ENCODE peak calls at places on chromosome 11, in seven cellular contexts. One of them, this sample, is unnamed.
A peak's percentile ranks its signal among the peaks of the same experiment; 100 is the strongest.

GRCh38 chr11:126303623-126304456 is at the start of gene DCPS:
- DNase-seq in activated T-helper 1 cell treated with anti-CD3 and anti-CD28 coated beads, Interleukin-12 subunit alpha, Interleukin-12 subunit beta, Interleukin-2, Interleukin-4 antibody, amounts not matched to agents 30 ng/mL and 10 ng/mL and 1 ng/mL, durations not matched to agents 14 hours and 24 hours and 36 hours: peak; percentile 88
- DNase-seq in HTR-8/SVneo: peak; percentile 88
- DNase-seq in left lung: peak; percentile 99
- DNase-seq in RWPE2: peak; percentile 86
- DNase-seq in HT1080: peak; percentile 92
- DNase-seq in stimulated activated CD4-positive, alpha-beta T cell treated with anti-CD3 and anti-CD28 coated beads, Interleukin-2, amount 100 ng/mL, for 48 hours: peak; percentile 79
- DNase-seq in this sample: peak; percentile 84

GRCh38 chr11:59754859-59755700 is at the start of gene STX3:
- DNase-seq in activated T-helper 1 cell treated with anti-CD3 and anti-CD28 coated beads, Interleukin-12 subunit alpha, Interleukin-12 subunit beta, Interleukin-2, Interleukin-4 antibody, amounts not matched to agents 30 ng/mL and 10 ng/mL and 1 ng/mL, durations not matched to agents 14 hours and 24 hours and 36 hours: peak; percentile 66
- DNase-seq in HTR-8/SVneo: peak; percentile 79
- DNase-seq in left lung: peak; percentile 96
- DNase-seq in RWPE2: peak; percentile 73
- DNase-seq in HT1080: peak; percentile 86
- DNase-seq in stimulated activated CD4-positive, alpha-beta T cell treated with anti-CD3 and anti-CD28 coated beads, Interleukin-2, amount 100 ng/mL, for 48 hours: peak; percentile 48
- DNase-seq in this sample: peak; percentile 55

GRCh38 chr11:106389096-106389495 is 311.6 kb downstream of the AASDHPPT start:
- DNase-seq in activated T-helper 1 cell treated with anti-CD3 and anti-CD28 coated beads, Interleukin-12 subunit alpha, Interleukin-12 subunit beta, Interleukin-2, Interleukin-4 antibody, amounts not matched to agents 30 ng/mL and 10 ng/mL and 1 ng/mL, durations not matched to agents 14 hours and 24 hours and 36 hours: no peak
- DNase-seq in HTR-8/SVneo: no peak
- DNase-seq in left lung: no peak
- DNase-seq in RWPE2: no peak
- DNase-seq in HT1080: peak; percentile 73
- DNase-seq in stimulated activated CD4-positive, alpha-beta T cell treated with anti-CD3 and anti-CD28 coated beads, Interleukin-2, amount 100 ng/mL, for 48 hours: no peak
- DNase-seq in this sample: no peak

GRCh38 chr11:36149538-36150242 is 139.5 kb downstream of the COMMD9 start:
- DNase-seq in activated T-helper 1 cell treated with anti-CD3 and anti-CD28 coated beads, Interleukin-12 subunit alpha, Interleukin-12 subunit beta, Interleukin-2, Interleukin-4 antibody, amounts not matched to agents 30 ng/mL and 10 ng/mL and 1 ng/mL, durations not matched to agents 14 hours and 24 hours and 36 hours: peak; percentile 14
- DNase-seq in HTR-8/SVneo: peak; percentile 96
- DNase-seq in left lung: peak; percentile 68
- DNase-seq in RWPE2: peak; percentile 96
- DNase-seq in HT1080: peak; percentile 100
- DNase-seq in stimulated activated CD4-positive, alpha-beta T cell treated with anti-CD3 and anti-CD28 coated beads, Interleukin-2, amount 100 ng/mL, for 48 hours: peak; percentile 22
- DNase-seq in this sample: peak; percentile 71

GRCh38 chr11:293852-294661 is 5.1 kb downstream of the PGGHG start:
- DNase-seq in activated T-helper 1 cell treated with anti-CD3 and anti-CD28 coated beads, Interleukin-12 subunit alpha, Interleukin-12 subunit beta, Interleukin-2, Interleukin-4 antibody, amounts not matched to agents 30 ng/mL and 10 ng/mL and 1 ng/mL, durations not matched to agents 14 hours and 24 hours and 36 hours: no peak
- DNase-seq in HTR-8/SVneo: no peak
- DNase-seq in left lung: peak; percentile 66
- DNase-seq in RWPE2: peak; percentile 62
- DNase-seq in HT1080: no peak
- DNase-seq in stimulated activated CD4-positive, alpha-beta T cell treated with anti-CD3 and anti-CD28 coated beads, Interleukin-2, amount 100 ng/mL, for 48 hours: no peak
- DNase-seq in this sample: no peak

GRCh38 chr11:114134870-114135269 is 75.4 kb downstream of the ZBTB16 start:
- DNase-seq in activated T-helper 1 cell treated with anti-CD3 and anti-CD28 coated beads, Interleukin-12 subunit alpha, Interleukin-12 subunit beta, Interleukin-2, Interleukin-4 antibody, amounts not matched to agents 30 ng/mL and 10 ng/mL and 1 ng/mL, durations not matched to agents 14 hours and 24 hours and 36 hours: no peak
- DNase-seq in HTR-8/SVneo: no peak
- DNase-seq in left lung: no peak
- DNase-seq in RWPE2: no peak
- DNase-seq in HT1080: no peak
- DNase-seq in stimulated activated CD4-positive, alpha-beta T cell treated with anti-CD3 and anti-CD28 coated beads, Interleukin-2, amount 100 ng/mL, for 48 hours: no peak
- DNase-seq in this sample: no peak

GRCh38 chr11:94457118-94458029 is 36.3 kb downstream of the MRE11 start:
- DNase-seq in activated T-helper 1 cell treated with anti-CD3 and anti-CD28 coated beads, Interleukin-12 subunit alpha, Interleukin-12 subunit beta, Interleukin-2, Interleukin-4 antibody, amounts not matched to agents 30 ng/mL and 10 ng/mL and 1 ng/mL, durations not matched to agents 14 hours and 24 hours and 36 hours: no peak
- DNase-seq in HTR-8/SVneo: no peak
- DNase-seq in left lung: no peak
- DNase-seq in RWPE2: no peak
- DNase-seq in HT1080: peak; percentile 6
- DNase-seq in stimulated activated CD4-positive, alpha-beta T cell treated with anti-CD3 and anti-CD28 coated beads, Interleukin-2, amount 100 ng/mL, for 48 hours: no peak
- DNase-seq in this sample: no peak

GRCh38 chr11:60367009-60367408 is 11.3 kb upstream of the MS4A7 start:
- DNase-seq in activated T-helper 1 cell treated with anti-CD3 and anti-CD28 coated beads, Interleukin-12 subunit alpha, Interleukin-12 subunit beta, Interleukin-2, Interleukin-4 antibody, amounts not matched to agents 30 ng/mL and 10 ng/mL and 1 ng/mL, durations not matched to agents 14 hours and 24 hours and 36 hours: no peak
- DNase-seq in HTR-8/SVneo: no peak
- DNase-seq in left lung: no peak
- DNase-seq in RWPE2: no peak
- DNase-seq in HT1080: no peak
- DNase-seq in stimulated activated CD4-positive, alpha-beta T cell treated with anti-CD3 and anti-CD28 coated beads, Interleukin-2, amount 100 ng/mL, for 48 hours: no peak
- DNase-seq in this sample: no peak

GRCh38 chr11:25816411-25816810 is 515.5 kb upstream of the ANO3 start:
- DNase-seq in activated T-helper 1 cell treated with anti-CD3 and anti-CD28 coated beads, Interleukin-12 subunit alpha, Interleukin-12 subunit beta, Interleukin-2, Interleukin-4 antibody, amounts not matched to agents 30 ng/mL and 10 ng/mL and 1 ng/mL, durations not matched to agents 14 hours and 24 hours and 36 hours: no peak
- DNase-seq in HTR-8/SVneo: no peak
- DNase-seq in left lung: no peak
- DNase-seq in RWPE2: no peak
- DNase-seq in HT1080: no peak
- DNase-seq in stimulated activated CD4-positive, alpha-beta T cell treated with anti-CD3 and anti-CD28 coated beads, Interleukin-2, amount 100 ng/mL, for 48 hours: no peak
- DNase-seq in this sample: no peak

GRCh38 chr11:119522609-119523008 is 99.6 kb upstream of the THY1 start:
- DNase-seq in activated T-helper 1 cell treated with anti-CD3 and anti-CD28 coated beads, Interleukin-12 subunit alpha, Interleukin-12 subunit beta, Interleukin-2, Interleukin-4 antibody, amounts not matched to agents 30 ng/mL and 10 ng/mL and 1 ng/mL, durations not matched to agents 14 hours and 24 hours and 36 hours: no peak
- DNase-seq in HTR-8/SVneo: no peak
- DNase-seq in left lung: no peak
- DNase-seq in RWPE2: no peak
- DNase-seq in HT1080: no peak
- DNase-seq in stimulated activated CD4-positive, alpha-beta T cell treated with anti-CD3 and anti-CD28 coated beads, Interleukin-2, amount 100 ng/mL, for 48 hours: no peak
- DNase-seq in this sample: no peak

GRCh38 chr11:86874314-86875056 is 74.1 kb downstream of the PRSS23 start:
- DNase-seq in activated T-helper 1 cell treated with anti-CD3 and anti-CD28 coated beads, Interleukin-12 subunit alpha, Interleukin-12 subunit beta, Interleukin-2, Interleukin-4 antibody, amounts not matched to agents 30 ng/mL and 10 ng/mL and 1 ng/mL, durations not matched to agents 14 hours and 24 hours and 36 hours: no peak
- DNase-seq in HTR-8/SVneo: no peak
- DNase-seq in left lung: no peak
- DNase-seq in RWPE2: no peak
- DNase-seq in HT1080: peak; percentile 20
- DNase-seq in stimulated activated CD4-positive, alpha-beta T cell treated with anti-CD3 and anti-CD28 coated beads, Interleukin-2, amount 100 ng/mL, for 48 hours: no peak
- DNase-seq in this sample: no peak

GRCh38 chr11:115724709-115725108 is 220.5 kb upstream of the CADM1 start:
- DNase-seq in activated T-helper 1 cell treated with anti-CD3 and anti-CD28 coated beads, Interleukin-12 subunit alpha, Interleukin-12 subunit beta, Interleukin-2, Interleukin-4 antibody, amounts not matched to agents 30 ng/mL and 10 ng/mL and 1 ng/mL, durations not matched to agents 14 hours and 24 hours and 36 hours: no peak
- DNase-seq in HTR-8/SVneo: no peak
- DNase-seq in left lung: no peak
- DNase-seq in RWPE2: no peak
- DNase-seq in HT1080: no peak
- DNase-seq in stimulated activated CD4-positive, alpha-beta T cell treated with anti-CD3 and anti-CD28 coated beads, Interleukin-2, amount 100 ng/mL, for 48 hours: no peak
- DNase-seq in this sample: no peak

GRCh38 chr11:78606667-78607066 is 32.0 kb upstream of the NARS2 start:
- DNase-seq in activated T-helper 1 cell treated with anti-CD3 and anti-CD28 coated beads, Interleukin-12 subunit alpha, Interleukin-12 subunit beta, Interleukin-2, Interleukin-4 antibody, amounts not matched to agents 30 ng/mL and 10 ng/mL and 1 ng/mL, durations not matched to agents 14 hours and 24 hours and 36 hours: no peak
- DNase-seq in HTR-8/SVneo: no peak
- DNase-seq in left lung: no peak
- DNase-seq in RWPE2: no peak
- DNase-seq in HT1080: no peak
- DNase-seq in stimulated activated CD4-positive, alpha-beta T cell treated with anti-CD3 and anti-CD28 coated beads, Interleukin-2, amount 100 ng/mL, for 48 hours: no peak
- DNase-seq in this sample: no peak

GRCh38 chr11:115660072-115660805 is 156.0 kb upstream of the CADM1 start:
- DNase-seq in activated T-helper 1 cell treated with anti-CD3 and anti-CD28 coated beads, Interleukin-12 subunit alpha, Interleukin-12 subunit beta, Interleukin-2, Interleukin-4 antibody, amounts not matched to agents 30 ng/mL and 10 ng/mL and 1 ng/mL, durations not matched to agents 14 hours and 24 hours and 36 hours: no peak
- DNase-seq in HTR-8/SVneo: no peak
- DNase-seq in left lung: no peak
- DNase-seq in RWPE2: no peak
- DNase-seq in HT1080: no peak
- DNase-seq in stimulated activated CD4-positive, alpha-beta T cell treated with anti-CD3 and anti-CD28 coated beads, Interleukin-2, amount 100 ng/mL, for 48 hours: no peak
- DNase-seq in this sample: no peak

GRCh38 chr11:3380706-3381570 is 2.0 kb upstream of the ZNF195 start:
- DNase-seq in activated T-helper 1 cell treated with anti-CD3 and anti-CD28 coated beads, Interleukin-12 subunit alpha, Interleukin-12 subunit beta, Interleukin-2, Interleukin-4 antibody, amounts not matched to agents 30 ng/mL and 10 ng/mL and 1 ng/mL, durations not matched to agents 14 hours and 24 hours and 36 hours: no peak
- DNase-seq in HTR-8/SVneo: no peak
- DNase-seq in left lung: no peak
- DNase-seq in RWPE2: no peak
- DNase-seq in HT1080: no peak
- DNase-seq in stimulated activated CD4-positive, alpha-beta T cell treated with anti-CD3 and anti-CD28 coated beads, Interleukin-2, amount 100 ng/mL, for 48 hours: no peak
- DNase-seq in this sample: no peak

GRCh38 chr11:59705281-59705680 is 8.4 kb downstream of the OR10V1 start:
- DNase-seq in activated T-helper 1 cell treated with anti-CD3 and anti-CD28 coated beads, Interleukin-12 subunit alpha, Interleukin-12 subunit beta, Interleukin-2, Interleukin-4 antibody, amounts not matched to agents 30 ng/mL and 10 ng/mL and 1 ng/mL, durations not matched to agents 14 hours and 24 hours and 36 hours: no peak
- DNase-seq in HTR-8/SVneo: no peak
- DNase-seq in left lung: no peak
- DNase-seq in RWPE2: no peak
- DNase-seq in HT1080: no peak
- DNase-seq in stimulated activated CD4-positive, alpha-beta T cell treated with anti-CD3 and anti-CD28 coated beads, Interleukin-2, amount 100 ng/mL, for 48 hours: no peak
- DNase-seq in this sample: no peak

GRCh38 chr11:102345923-102346322 is 1.1 kb upstream of the BIRC2 start:
- DNase-seq in activated T-helper 1 cell treated with anti-CD3 and anti-CD28 coated beads, Interleukin-12 subunit alpha, Interleukin-12 subunit beta, Interleukin-2, Interleukin-4 antibody, amounts not matched to agents 30 ng/mL and 10 ng/mL and 1 ng/mL, durations not matched to agents 14 hours and 24 hours and 36 hours: no peak
- DNase-seq in HTR-8/SVneo: peak; percentile 56
- DNase-seq in left lung: no peak
- DNase-seq in RWPE2: no peak
- DNase-seq in HT1080: peak; percentile 93
- DNase-seq in stimulated activated CD4-positive, alpha-beta T cell treated with anti-CD3 and anti-CD28 coated beads, Interleukin-2, amount 100 ng/mL, for 48 hours: no peak
- DNase-seq in this sample: no peak

GRCh38 chr11:2298131-2298794 is 3.5 kb downstream of the C11orf21 start:
- DNase-seq in activated T-helper 1 cell treated with anti-CD3 and anti-CD28 coated beads, Interleukin-12 subunit alpha, Interleukin-12 subunit beta, Interleukin-2, Interleukin-4 antibody, amounts not matched to agents 30 ng/mL and 10 ng/mL and 1 ng/mL, durations not matched to agents 14 hours and 24 hours and 36 hours: no peak
- DNase-seq in HTR-8/SVneo: no peak
- DNase-seq in left lung: peak; percentile 75
- DNase-seq in RWPE2: no peak
- DNase-seq in HT1080: no peak
- DNase-seq in stimulated activated CD4-positive, alpha-beta T cell treated with anti-CD3 and anti-CD28 coated beads, Interleukin-2, amount 100 ng/mL, for 48 hours: no peak
- DNase-seq in this sample: no peak

GRCh38 chr11:68213135-68213515 is at the start of gene KMT5B:
- DNase-seq in activated T-helper 1 cell treated with anti-CD3 and anti-CD28 coated beads, Interleukin-12 subunit alpha, Interleukin-12 subunit beta, Interleukin-2, Interleukin-4 antibody, amounts not matched to agents 30 ng/mL and 10 ng/mL and 1 ng/mL, durations not matched to agents 14 hours and 24 hours and 36 hours: no peak
- DNase-seq in HTR-8/SVneo: no peak
- DNase-seq in left lung: no peak
- DNase-seq in RWPE2: no peak
- DNase-seq in HT1080: no peak
- DNase-seq in stimulated activated CD4-positive, alpha-beta T cell treated with anti-CD3 and anti-CD28 coated beads, Interleukin-2, amount 100 ng/mL, for 48 hours: peak; percentile 50
- DNase-seq in this sample: no peak

GRCh38 chr11:134515081-134515960 is 103.3 kb upstream of the B3GAT1 start:
- DNase-seq in activated T-helper 1 cell treated with anti-CD3 and anti-CD28 coated beads, Interleukin-12 subunit alpha, Interleukin-12 subunit beta, Interleukin-2, Interleukin-4 antibody, amounts not matched to agents 30 ng/mL and 10 ng/mL and 1 ng/mL, durations not matched to agents 14 hours and 24 hours and 36 hours: no peak
- DNase-seq in HTR-8/SVneo: no peak
- DNase-seq in left lung: peak; percentile 68
- DNase-seq in RWPE2: peak; percentile 33
- DNase-seq in HT1080: no peak
- DNase-seq in stimulated activated CD4-positive, alpha-beta T cell treated with anti-CD3 and anti-CD28 coated beads, Interleukin-2, amount 100 ng/mL, for 48 hours: no peak
- DNase-seq in this sample: no peak

GRCh38 chr11:7154881-7155344 is 66.1 kb downstream of the RBMXL2 start:
- DNase-seq in activated T-helper 1 cell treated with anti-CD3 and anti-CD28 coated beads, Interleukin-12 subunit alpha, Interleukin-12 subunit beta, Interleukin-2, Interleukin-4 antibody, amounts not matched to agents 30 ng/mL and 10 ng/mL and 1 ng/mL, durations not matched to agents 14 hours and 24 hours and 36 hours: no peak
- DNase-seq in HTR-8/SVneo: no peak
- DNase-seq in left lung: no peak
- DNase-seq in RWPE2: no peak
- DNase-seq in HT1080: peak; percentile 62
- DNase-seq in stimulated activated CD4-positive, alpha-beta T cell treated with anti-CD3 and anti-CD28 coated beads, Interleukin-2, amount 100 ng/mL, for 48 hours: no peak
- DNase-seq in this sample: no peak

GRCh38 chr11:44622721-44623258 is 57.3 kb downstream of the CD82 start:
- DNase-seq in activated T-helper 1 cell treated with anti-CD3 and anti-CD28 coated beads, Interleukin-12 subunit alpha, Interleukin-12 subunit beta, Interleukin-2, Interleukin-4 antibody, amounts not matched to agents 30 ng/mL and 10 ng/mL and 1 ng/mL, durations not matched to agents 14 hours and 24 hours and 36 hours: no peak
- DNase-seq in HTR-8/SVneo: no peak
- DNase-seq in left lung: peak; percentile 55
- DNase-seq in RWPE2: no peak
- DNase-seq in HT1080: no peak
- DNase-seq in stimulated activated CD4-positive, alpha-beta T cell treated with anti-CD3 and anti-CD28 coated beads, Interleukin-2, amount 100 ng/mL, for 48 hours: no peak
- DNase-seq in this sample: no peak

GRCh38 chr11:122145715-122146274 is 29.8 kb upstream of the BLID start:
- DNase-seq in activated T-helper 1 cell treated with anti-CD3 and anti-CD28 coated beads, Interleukin-12 subunit alpha, Interleukin-12 subunit beta, Interleukin-2, Interleukin-4 antibody, amounts not matched to agents 30 ng/mL and 10 ng/mL and 1 ng/mL, durations not matched to agents 14 hours and 24 hours and 36 hours: no peak
- DNase-seq in HTR-8/SVneo: no peak
- DNase-seq in left lung: no peak
- DNase-seq in RWPE2: no peak
- DNase-seq in HT1080: no peak
- DNase-seq in stimulated activated CD4-positive, alpha-beta T cell treated with anti-CD3 and anti-CD28 coated beads, Interleukin-2, amount 100 ng/mL, for 48 hours: no peak
- DNase-seq in this sample: no peak

GRCh38 chr11:75261474-75261847 is 20.9 kb downstream of the TPBGL start:
- DNase-seq in activated T-helper 1 cell treated with anti-CD3 and anti-CD28 coated beads, Interleukin-12 subunit alpha, Interleukin-12 subunit beta, Interleukin-2, Interleukin-4 antibody, amounts not matched to agents 30 ng/mL and 10 ng/mL and 1 ng/mL, durations not matched to agents 14 hours and 24 hours and 36 hours: no peak
- DNase-seq in HTR-8/SVneo: no peak
- DNase-seq in left lung: no peak
- DNase-seq in RWPE2: peak; percentile 16
- DNase-seq in HT1080: no peak
- DNase-seq in stimulated activated CD4-positive, alpha-beta T cell treated with anti-CD3 and anti-CD28 coated beads, Interleukin-2, amount 100 ng/mL, for 48 hours: no peak
- DNase-seq in this sample: peak; percentile 34

GRCh38 chr11:112277937-112278336 is 17.3 kb upstream of the PLET1 start:
- DNase-seq in activated T-helper 1 cell treated with anti-CD3 and anti-CD28 coated beads, Interleukin-12 subunit alpha, Interleukin-12 subunit beta, Interleukin-2, Interleukin-4 antibody, amounts not matched to agents 30 ng/mL and 10 ng/mL and 1 ng/mL, durations not matched to agents 14 hours and 24 hours and 36 hours: no peak
- DNase-seq in HTR-8/SVneo: peak; percentile 63
- DNase-seq in left lung: no peak
- DNase-seq in RWPE2: no peak
- DNase-seq in HT1080: no peak
- DNase-seq in stimulated activated CD4-positive, alpha-beta T cell treated with anti-CD3 and anti-CD28 coated beads, Interleukin-2, amount 100 ng/mL, for 48 hours: no peak
- DNase-seq in this sample: no peak

GRCh38 chr11:63592975-63593395 is 21.2 kb downstream of the PLAAT3 start:
- DNase-seq in activated T-helper 1 cell treated with anti-CD3 and anti-CD28 coated beads, Interleukin-12 subunit alpha, Interleukin-12 subunit beta, Interleukin-2, Interleukin-4 antibody, amounts not matched to agents 30 ng/mL and 10 ng/mL and 1 ng/mL, durations not matched to agents 14 hours and 24 hours and 36 hours: no peak
- DNase-seq in HTR-8/SVneo: no peak
- DNase-seq in left lung: no peak
- DNase-seq in RWPE2: no peak
- DNase-seq in HT1080: peak; percentile 29
- DNase-seq in stimulated activated CD4-positive, alpha-beta T cell treated with anti-CD3 and anti-CD28 coated beads, Interleukin-2, amount 100 ng/mL, for 48 hours: no peak
- DNase-seq in this sample: no peak

GRCh38 chr11:120135838-120136237 is 2.1 kb downstream of the TRIM29 start:
- DNase-seq in activated T-helper 1 cell treated with anti-CD3 and anti-CD28 coated beads, Interleukin-12 subunit alpha, Interleukin-12 subunit beta, Interleukin-2, Interleukin-4 antibody, amounts not matched to agents 30 ng/mL and 10 ng/mL and 1 ng/mL, durations not matched to agents 14 hours and 24 hours and 36 hours: no peak
- DNase-seq in HTR-8/SVneo: no peak
- DNase-seq in left lung: no peak
- DNase-seq in RWPE2: peak; percentile 70
- DNase-seq in HT1080: no peak
- DNase-seq in stimulated activated CD4-positive, alpha-beta T cell treated with anti-CD3 and anti-CD28 coated beads, Interleukin-2, amount 100 ng/mL, for 48 hours: no peak
- DNase-seq in this sample: no peak

GRCh38 chr11:82992219-82992618 is 79.5 kb downstream of the RAB30 start:
- DNase-seq in activated T-helper 1 cell treated with anti-CD3 and anti-CD28 coated beads, Interleukin-12 subunit alpha, Interleukin-12 subunit beta, Interleukin-2, Interleukin-4 antibody, amounts not matched to agents 30 ng/mL and 10 ng/mL and 1 ng/mL, durations not matched to agents 14 hours and 24 hours and 36 hours: no peak
- DNase-seq in HTR-8/SVneo: no peak
- DNase-seq in left lung: no peak
- DNase-seq in RWPE2: no peak
- DNase-seq in HT1080: no peak
- DNase-seq in stimulated activated CD4-positive, alpha-beta T cell treated with anti-CD3 and anti-CD28 coated beads, Interleukin-2, amount 100 ng/mL, for 48 hours: no peak
- DNase-seq in this sample: no peak

GRCh38 chr11:117201906-117202305 is 2.7 kb downstream of the TAGLN start:
- DNase-seq in activated T-helper 1 cell treated with anti-CD3 and anti-CD28 coated beads, Interleukin-12 subunit alpha, Interleukin-12 subunit beta, Interleukin-2, Interleukin-4 antibody, amounts not matched to agents 30 ng/mL and 10 ng/mL and 1 ng/mL, durations not matched to agents 14 hours and 24 hours and 36 hours: no peak
- DNase-seq in HTR-8/SVneo: no peak
- DNase-seq in left lung: peak; percentile 61
- DNase-seq in RWPE2: no peak
- DNase-seq in HT1080: no peak
- DNase-seq in stimulated activated CD4-positive, alpha-beta T cell treated with anti-CD3 and anti-CD28 coated beads, Interleukin-2, amount 100 ng/mL, for 48 hours: no peak
- DNase-seq in this sample: no peak